ENCODE peak calls at places on chromosomes 12 and 14, in seven cellular contexts. One of them, this sample, is unnamed.

GRCh38 chr12:93176610-93177126 is 201.1 kb upstream of the NUDT4 start:
- DNase-seq in upper lobe of right lung: no peak
- DNase-seq in activated T-helper 1 cell treated with Interleukin-2 at 50 U/mL for 16 hours: no peak
- DNase-seq in psoas muscle: no peak
- DNase-seq in small intestine: no peak
- DNase-seq in activated CD4-positive, alpha-beta T cell treated with anti-CD3 and anti-CD28 coated beads for 48 hours: no peak
- DNase-seq in CD4-positive, alpha-beta T cell: no peak
- DNase-seq in this sample: no peak

GRCh38 chr12:34046570-34046969 is 24.3 kb downstream of the ALG10 start:
- DNase-seq in upper lobe of right lung: no peak
- DNase-seq in activated T-helper 1 cell treated with Interleukin-2 at 50 U/mL for 16 hours: no peak
- DNase-seq in psoas muscle: no peak
- DNase-seq in small intestine: no peak
- DNase-seq in activated CD4-positive, alpha-beta T cell treated with anti-CD3 and anti-CD28 coated beads for 48 hours: no peak
- DNase-seq in CD4-positive, alpha-beta T cell: no peak
- DNase-seq in this sample: no peak

GRCh38 chr14:58639842-58640484 is 2.2 kb downstream of the DACT1 start:
- DNase-seq in upper lobe of right lung: no peak
- DNase-seq in activated T-helper 1 cell treated with Interleukin-2 at 50 U/mL for 16 hours: no peak
- DNase-seq in psoas muscle: no peak
- DNase-seq in small intestine: peak
- DNase-seq in activated CD4-positive, alpha-beta T cell treated with anti-CD3 and anti-CD28 coated beads for 48 hours: peak
- DNase-seq in CD4-positive, alpha-beta T cell: no peak
- DNase-seq in this sample: no peak

GRCh38 chr12:3135522-3136461 is 58.6 kb downstream of the TSPAN9 start:
- DNase-seq in upper lobe of right lung: no peak
- DNase-seq in activated T-helper 1 cell treated with Interleukin-2 at 50 U/mL for 16 hours: no peak
- DNase-seq in psoas muscle: no peak
- DNase-seq in small intestine: peak
- DNase-seq in activated CD4-positive, alpha-beta T cell treated with anti-CD3 and anti-CD28 coated beads for 48 hours: peak
- DNase-seq in CD4-positive, alpha-beta T cell: peak
- DNase-seq in this sample: no peak

GRCh38 chr14:100386121-100386520 is 63.0 kb downstream of the SLC25A47 start:
- DNase-seq in upper lobe of right lung: no peak
- DNase-seq in activated T-helper 1 cell treated with Interleukin-2 at 50 U/mL for 16 hours: no peak
- DNase-seq in psoas muscle: no peak
- DNase-seq in small intestine: no peak
- DNase-seq in activated CD4-positive, alpha-beta T cell treated with anti-CD3 and anti-CD28 coated beads for 48 hours: no peak
- DNase-seq in CD4-positive, alpha-beta T cell: no peak
- DNase-seq in this sample: no peak

GRCh38 chr12:81570234-81570633 is 188.9 kb downstream of the PPFIA2 start:
- DNase-seq in upper lobe of right lung: no peak
- DNase-seq in activated T-helper 1 cell treated with Interleukin-2 at 50 U/mL for 16 hours: no peak
- DNase-seq in psoas muscle: no peak
- DNase-seq in small intestine: no peak
- DNase-seq in activated CD4-positive, alpha-beta T cell treated with anti-CD3 and anti-CD28 coated beads for 48 hours: no peak
- DNase-seq in CD4-positive, alpha-beta T cell: no peak
- DNase-seq in this sample: no peak

GRCh38 chr12:57342207-57342691 is 88.6 kb downstream of the R3HDM2 start:
- DNase-seq in upper lobe of right lung: no peak
- DNase-seq in activated T-helper 1 cell treated with Interleukin-2 at 50 U/mL for 16 hours: no peak
- DNase-seq in psoas muscle: peak
- DNase-seq in small intestine: no peak
- DNase-seq in activated CD4-positive, alpha-beta T cell treated with anti-CD3 and anti-CD28 coated beads for 48 hours: peak
- DNase-seq in CD4-positive, alpha-beta T cell: no peak
- DNase-seq in this sample: no peak

GRCh38 chr12:111467862-111468245 is 62.1 kb downstream of the SH2B3 start:
- DNase-seq in upper lobe of right lung: no peak
- DNase-seq in activated T-helper 1 cell treated with Interleukin-2 at 50 U/mL for 16 hours: no peak
- DNase-seq in psoas muscle: no peak
- DNase-seq in small intestine: no peak
- DNase-seq in activated CD4-positive, alpha-beta T cell treated with anti-CD3 and anti-CD28 coated beads for 48 hours: no peak
- DNase-seq in CD4-positive, alpha-beta T cell: no peak
- DNase-seq in this sample: no peak

This sample was measured in CD8-positive, alpha-beta memory T cell.